ENCODE peak calls at places on chromosomes 3 and 15, in seven cellular contexts. Y is choroid plexus epithelial cell, A is GM23248, H is Ammon's horn, V is occipital lobe, Q is fibroblast of pulmonary artery, O is prostate gland. D is an unnamed sample.

GRCh38 chr3:59472541-59472940 is 422.7 kb upstream of the CFAP20DC start:
- DNase-seq in Y (no peak), A (peak), H (no peak), V (no peak), Q (no peak), O (no peak), D (no peak)

GRCh38 chr3:126546549-126547239 is 12.0 kb downstream of the C3orf22 start:
- DNase-seq in Y (no peak), A (no peak), H (no peak), V (no peak), Q (no peak), O (no peak), D (no peak)

GRCh38 chr3:167776144-167776685 is 40.7 kb downstream of the SERPINI1 start:
- DNase-seq in Y (no peak), A (no peak), H (no peak), V (no peak), Q (no peak), O (no peak), D (no peak)

GRCh38 chr3:37315669-37316068 is 141.3 kb upstream of the LRRFIP2 start:
- DNase-seq in Y (no peak), A (no peak), H (no peak), V (no peak), Q (no peak), O (no peak), D (no peak)

GRCh38 chr15:82021992-82022391 is 23.8 kb downstream of the MEX3B start:
- DNase-seq in Y (peak), A (no peak), H (no peak), V (no peak), Q (peak), O (peak), D (no peak)

GRCh38 chr3:133578548-133579191 is 5.2 kb downstream of the CDV3 start:
- DNase-seq in Y (peak), A (peak), H (peak), V (no peak), Q (peak), O (no peak), D (no peak)

GRCh38 chr15:44308415-44308814 is 19.9 kb downstream of the GOLM2 start:
- DNase-seq in Y (no peak), A (no peak), H (no peak), V (no peak), Q (no peak), O (no peak), D (peak)

GRCh38 chr3:124837730-124838186 is 49.4 kb downstream of the ITGB5 start:
- DNase-seq in Y (peak), A (peak), H (peak), V (no peak), Q (peak), O (peak), D (no peak)

GRCh38 chr3:194141415-194142155 is 5.6 kb downstream of the HES1 start:
- DNase-seq in Y (peak), A (peak), H (peak), V (peak), Q (peak), O (peak), D (peak)

GRCh38 chr3:7917443-7918151 is 584.0 kb upstream of the LMCD1 start:
- DNase-seq in Y (no peak), A (no peak), H (no peak), V (no peak), Q (no peak), O (no peak), D (no peak)

GRCh38 chr3:37456270-37456708 is 281.9 kb upstream of the LRRFIP2 start:
- DNase-seq in Y (no peak), A (peak), H (peak), V (peak), Q (peak), O (peak), D (no peak)

D was measured in naive B cell.